ENCODE peak calls at places on chromosomes 13 and 19, in four cellular contexts. S is K562, O is HepG2, V is WTC11. B is an unnamed sample.

GRCh38 chr13:23707674-23708073 is 137.5 kb downstream of the TNFRSF19 start:
- DNase-seq in S (no peak), O (no peak), V (no peak), B (no peak)

GRCh38 chr13:114219406-114219805 is 15.3 kb upstream of the CDC16 start:
- DNase-seq in S (no peak), O (no peak), V (no peak), B (no peak)

GRCh38 chr13:21735621-21736401 is 64.9 kb downstream of the FGF9 start:
- DNase-seq in S (no peak), O (no peak), V (no peak), B (no peak)

GRCh38 chr13:113155201-113155600 is 3.2 kb upstream of the PROZ start:
- DNase-seq in S (no peak), O (no peak), V (no peak), B (no peak)

GRCh38 chr19:1626417-1627010 is 21.3 kb upstream of the UQCR11 start:
- DNase-seq in S (no peak), O (no peak), V (no peak), B (no peak)

GRCh38 chr19:42254083-42254849 is 662 bp downstream of the ERF start:
- DNase-seq in S (peak; percentile 81), O (peak; percentile 76), V (peak; percentile 80), B (peak; percentile 92)

GRCh38 chr19:18013210-18013609 is 5.2 kb downstream of the ARRDC2 start:
- DNase-seq in S (no peak), O (no peak), V (no peak), B (no peak)

GRCh38 chr13:74136089-74136658 is 2.0 kb upstream of the KLF12 start:
- DNase-seq in S (no peak), O (no peak), V (peak; percentile 35), B (no peak)

GRCh38 chr13:98506343-98507059 is 70.4 kb downstream of the STK24 start:
- DNase-seq in S (no peak), O (peak; percentile 61), V (no peak), B (no peak)

GRCh38 chr19:45667620-45668341 is at the start of gene GIPR:
- DNase-seq in S (peak; percentile 88), O (peak; percentile 44), V (peak; percentile 72), B (peak; percentile 88)

GRCh38 chr19:29712744-29713516 is 2.1 kb downstream of the C19orf12 start:
- DNase-seq in S (no peak), O (no peak), V (no peak), B (no peak)

GRCh38 chr19:29714953-29715694 is at the start of gene C19orf12:
- DNase-seq in S (peak; percentile 72), O (peak; percentile 18), V (peak; percentile 61), B (peak; percentile 63)

GRCh38 chr19:29714371-29714952 is 599 bp downstream of the C19orf12 start:
- DNase-seq in S (peak; percentile 39), O (no peak), V (no peak), B (no peak)

GRCh38 chr19:29717051-29717450 is 2.0 kb upstream of the C19orf12 start:
- DNase-seq in S (no peak), O (no peak), V (no peak), B (no peak)

GRCh38 chr19:29715695-29716581 is 877 bp upstream of the C19orf12 start:
- DNase-seq in S (no peak), O (peak; percentile 38), V (no peak), B (no peak)
- TF ChIP-seq HMGXB4 in S (no peak), O (no peak), V (no peak), B (no peak)

DNA sequence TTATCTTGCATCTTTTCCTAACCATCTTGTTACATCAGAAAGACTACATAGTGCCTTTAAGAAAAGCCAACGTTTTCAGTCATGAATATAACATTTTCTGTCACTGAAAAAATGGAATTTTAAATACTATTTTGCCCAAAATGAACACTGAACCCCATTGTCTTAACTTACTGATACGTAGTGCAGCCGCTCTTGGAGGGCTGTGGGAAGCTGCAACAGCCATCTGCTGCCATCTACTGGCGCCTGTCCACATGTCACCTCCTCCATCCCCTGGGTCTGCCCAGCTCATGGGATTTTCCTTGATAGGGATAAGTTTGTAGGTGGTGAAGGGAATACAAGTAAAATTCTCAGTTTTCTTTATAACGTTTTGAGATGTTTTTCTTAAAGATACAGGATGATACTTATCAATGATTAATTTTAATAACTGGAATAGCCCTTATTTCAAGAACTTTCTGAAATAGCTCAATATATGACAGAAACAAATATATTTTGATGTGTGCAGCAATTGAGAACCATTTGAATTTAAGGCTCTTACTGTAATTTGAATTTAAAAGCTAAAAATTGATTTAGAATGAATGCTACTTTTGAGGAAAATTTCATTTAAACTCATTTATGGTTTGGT is 73.7 kb downstream of the GGACT start:
- DNase-seq in S (peak; percentile 80), O (peak; percentile 56), V (peak; percentile 90), B (peak; percentile 89)
- TF ChIP-seq HMGXB4 in S (no peak), O (no peak), V (no peak), B (no peak)

DNA sequence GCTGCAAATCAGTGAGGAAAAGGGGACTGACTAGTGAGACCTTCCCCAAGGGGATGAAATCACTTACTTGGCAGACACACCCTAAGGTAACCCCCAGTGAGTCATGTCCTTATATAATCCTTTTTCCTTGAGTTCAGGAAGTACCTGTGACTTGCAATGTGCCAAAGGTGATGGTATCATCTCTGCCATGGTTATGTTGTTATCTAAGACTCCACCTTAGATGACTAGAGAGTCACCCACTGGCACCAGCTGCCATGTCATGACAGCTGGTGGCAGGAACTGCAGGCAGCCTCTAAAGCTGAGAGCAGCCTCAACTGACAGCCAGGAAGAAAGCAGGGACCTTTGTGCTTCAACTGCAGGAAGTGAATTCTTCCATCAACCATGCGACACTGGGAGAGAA is 12.5 kb downstream of the PBX4 start:
- DNase-seq in S (no peak), O (no peak), V (no peak), B (no peak)
- TF ChIP-seq HMGXB4 in S (no peak), O (no peak), V (no peak), B (no peak)

GRCh38 chr19:14023404-14024235 is 4.3 kb upstream of the RLN3 start:
- DNase-seq in S (peak; percentile 76), O (peak; percentile 85), V (peak; percentile 77), B (peak; percentile 58)

GRCh38 chr19:14022469-14022868 is 5.5 kb upstream of the RLN3 start:
- DNase-seq in S (no peak), O (no peak), V (no peak), B (no peak)

GRCh38 chr19:14015454-14016035 is 9.4 kb upstream of the RFX1 start:
- DNase-seq in S (no peak), O (peak; percentile 37), V (no peak), B (no peak)

GRCh38 chr19:14019100-14019499 is 8.8 kb upstream of the RLN3 start:
- DNase-seq in S (no peak), O (no peak), V (no peak), B (no peak)

GRCh38 chr19:14021474-14021873 is 6.5 kb upstream of the RLN3 start:
- DNase-seq in S (no peak), O (no peak), V (peak; percentile 30), B (no peak)
- TF ChIP-seq HMGXB4 in S (no peak), O (no peak), V (no peak), B (no peak)